ENCODE peak calls at places on chromosomes 5 and 9, in six cellular contexts. One of them, this sample, is unnamed.

GRCh38 chr9:83596899-83597504 is 25.9 kb upstream of the IDNK start:
- DNase-seq in GM12878: no peak
- DNase-seq in HepG2: no peak
- DNase-seq in NT2/D1: peak
- DNase-seq in HCT116: peak
- DNase-seq in K562: peak
- DNase-seq in this sample: no peak

GRCh38 chr5:97297063-97297715 is 114.1 kb upstream of the RIOK2 start:
- DNase-seq in GM12878: peak
- DNase-seq in HepG2: peak
- DNase-seq in NT2/D1: peak
- DNase-seq in HCT116: peak
- DNase-seq in K562: no peak
- DNase-seq in this sample: peak

GRCh38 chr9:121778252-121779225 is 127.1 kb downstream of the DAB2IP start:
- DNase-seq in GM12878: no peak
- DNase-seq in HepG2: no peak
- DNase-seq in NT2/D1: no peak
- DNase-seq in HCT116: no peak
- DNase-seq in K562: no peak
- DNase-seq in this sample: no peak

GRCh38 chr9:21434202-21435014 is 5.8 kb upstream of the IFNA1 start:
- DNase-seq in GM12878: no peak
- DNase-seq in HepG2: peak
- DNase-seq in NT2/D1: peak
- DNase-seq in HCT116: peak
- DNase-seq in K562: no peak
- DNase-seq in this sample: no peak

GRCh38 chr5:5592541-5592940 is 170.1 kb downstream of the ICE1 start:
- DNase-seq in GM12878: no peak
- DNase-seq in HepG2: no peak
- DNase-seq in NT2/D1: no peak
- DNase-seq in HCT116: no peak
- DNase-seq in K562: no peak
- DNase-seq in this sample: no peak

GRCh38 chr9:135260221-135260620 is 172.8 kb downstream of the OLFM1 start:
- DNase-seq in GM12878: no peak
- DNase-seq in HepG2: no peak
- DNase-seq in NT2/D1: no peak
- DNase-seq in HCT116: no peak
- DNase-seq in K562: no peak
- DNase-seq in this sample: no peak

GRCh38 chr5:33194914-33195313 is 245.9 kb upstream of the TARS1 start:
- DNase-seq in GM12878: no peak
- DNase-seq in HepG2: no peak
- DNase-seq in NT2/D1: no peak
- DNase-seq in HCT116: no peak
- DNase-seq in K562: no peak
- DNase-seq in this sample: no peak

GRCh38 chr9:90900130-90900529 is 98.5 kb downstream of the SYK start:
- DNase-seq in GM12878: no peak
- DNase-seq in HepG2: no peak
- DNase-seq in NT2/D1: no peak
- DNase-seq in HCT116: no peak
- DNase-seq in K562: no peak
- DNase-seq in this sample: no peak

GRCh38 chr5:57302643-57303042 is 128.8 kb downstream of the GPBP1 start:
- DNase-seq in GM12878: no peak
- DNase-seq in HepG2: no peak
- DNase-seq in NT2/D1: no peak
- DNase-seq in HCT116: no peak
- DNase-seq in K562: no peak
- DNase-seq in this sample: no peak

GRCh38 chr5:35117960-35118359 is 70.2 kb upstream of the AGXT2 start:
- DNase-seq in GM12878: no peak
- DNase-seq in HepG2: no peak
- DNase-seq in NT2/D1: no peak
- DNase-seq in HCT116: no peak
- DNase-seq in K562: no peak
- DNase-seq in this sample: no peak

GRCh38 chr9:89926691-89927220 is 321.9 kb downstream of the GADD45G start:
- DNase-seq in GM12878: no peak
- DNase-seq in HepG2: no peak
- DNase-seq in NT2/D1: no peak
- DNase-seq in HCT116: no peak
- DNase-seq in K562: no peak
- DNase-seq in this sample: no peak

GRCh38 chr9:116066221-116066620 is 87.4 kb upstream of the PAPPA start:
- DNase-seq in GM12878: no peak
- DNase-seq in HepG2: no peak
- DNase-seq in NT2/D1: no peak
- DNase-seq in HCT116: no peak
- DNase-seq in K562: no peak
- DNase-seq in this sample: no peak

GRCh38 chr5:1292139-1292538 is 2.7 kb downstream of the TERT start:
- DNase-seq in GM12878: no peak
- DNase-seq in HepG2: no peak
- DNase-seq in NT2/D1: no peak
- DNase-seq in HCT116: no peak
- DNase-seq in K562: no peak
- DNase-seq in this sample: no peak

GRCh38 chr9:93112864-93113389 is 16.9 kb downstream of the CARD19 start:
- DNase-seq in GM12878: no peak
- DNase-seq in HepG2: no peak
- DNase-seq in NT2/D1: no peak
- DNase-seq in HCT116: no peak
- DNase-seq in K562: no peak
- DNase-seq in this sample: no peak

GRCh38 chr9:27967236-27967635 is 394.0 kb upstream of the C9orf72 start:
- DNase-seq in GM12878: no peak
- DNase-seq in HepG2: no peak
- DNase-seq in NT2/D1: no peak
- DNase-seq in HCT116: no peak
- DNase-seq in K562: no peak
- DNase-seq in this sample: no peak

GRCh38 chr5:32753765-32754164 is 42.6 kb downstream of the NPR3 start:
- DNase-seq in GM12878: no peak
- DNase-seq in HepG2: no peak
- DNase-seq in NT2/D1: no peak
- DNase-seq in HCT116: no peak
- DNase-seq in K562: no peak
- DNase-seq in this sample: no peak

GRCh38 chr5:10733426-10733825 is 27.6 kb downstream of the DAP start:
- DNase-seq in GM12878: no peak
- DNase-seq in HepG2: no peak
- DNase-seq in NT2/D1: no peak
- DNase-seq in HCT116: no peak
- DNase-seq in K562: no peak
- DNase-seq in this sample: no peak

GRCh38 chr5:73907164-73907563 is 281.2 kb downstream of the ARHGEF28 start:
- DNase-seq in GM12878: no peak
- DNase-seq in HepG2: peak
- DNase-seq in NT2/D1: no peak
- DNase-seq in HCT116: no peak
- DNase-seq in K562: no peak
- DNase-seq in this sample: no peak

GRCh38 chr5:126055348-126055729 is 367.9 kb upstream of the GRAMD2B start:
- DNase-seq in GM12878: no peak
- DNase-seq in HepG2: no peak
- DNase-seq in NT2/D1: no peak
- DNase-seq in HCT116: no peak
- DNase-seq in K562: no peak
- DNase-seq in this sample: no peak

GRCh38 chr5:174082286-174082685 is 36.8 kb downstream of the NSG2 start:
- DNase-seq in GM12878: no peak
- DNase-seq in HepG2: no peak
- DNase-seq in NT2/D1: no peak
- DNase-seq in HCT116: no peak
- DNase-seq in K562: no peak
- DNase-seq in this sample: no peak

GRCh38 chr5:161152415-161152814 is 300.4 kb upstream of the ATP10B start:
- DNase-seq in GM12878: no peak
- DNase-seq in HepG2: no peak
- DNase-seq in NT2/D1: no peak
- DNase-seq in HCT116: no peak
- DNase-seq in K562: no peak
- DNase-seq in this sample: no peak

GRCh38 chr5:92421937-92422336 is 1038.8 kb upstream of the ARRDC3 start:
- DNase-seq in GM12878: no peak
- DNase-seq in HepG2: no peak
- DNase-seq in NT2/D1: no peak
- DNase-seq in HCT116: peak
- DNase-seq in K562: no peak
- DNase-seq in this sample: no peak

GRCh38 chr9:125126019-125126746 is 17.1 kb downstream of the SCAI start:
- DNase-seq in GM12878: peak
- DNase-seq in HepG2: no peak
- DNase-seq in NT2/D1: no peak
- DNase-seq in HCT116: no peak
- DNase-seq in K562: no peak
- DNase-seq in this sample: no peak

GRCh38 chr5:102211165-102211564 is 84.9 kb downstream of the SLCO4C1 start:
- DNase-seq in GM12878: no peak
- DNase-seq in HepG2: peak
- DNase-seq in NT2/D1: no peak
- DNase-seq in HCT116: no peak
- DNase-seq in K562: no peak
- DNase-seq in this sample: no peak

GRCh38 chr5:77852514-77853352 is 76.6 kb upstream of the TBCA start:
- DNase-seq in GM12878: peak
- DNase-seq in HepG2: no peak
- DNase-seq in NT2/D1: peak
- DNase-seq in HCT116: no peak
- DNase-seq in K562: no peak
- DNase-seq in this sample: peak

GRCh38 chr9:131656356-131657030 is 83.4 kb downstream of the RAPGEF1 start:
- DNase-seq in GM12878: peak
- DNase-seq in HepG2: no peak
- DNase-seq in NT2/D1: no peak
- DNase-seq in HCT116: no peak
- DNase-seq in K562: no peak
- DNase-seq in this sample: no peak

GRCh38 chr9:131658753-131659129 is 81.1 kb downstream of the RAPGEF1 start:
- DNase-seq in GM12878: no peak
- DNase-seq in HepG2: no peak
- DNase-seq in NT2/D1: no peak
- DNase-seq in HCT116: no peak
- DNase-seq in K562: no peak
- DNase-seq in this sample: no peak

GRCh38 chr9:131657031-131657377 is 82.9 kb downstream of the RAPGEF1 start:
- DNase-seq in GM12878: no peak
- DNase-seq in HepG2: no peak
- DNase-seq in NT2/D1: no peak
- DNase-seq in HCT116: no peak
- DNase-seq in K562: no peak
- DNase-seq in this sample: no peak

GRCh38 chr9:131657456-131657855 is 82.4 kb downstream of the RAPGEF1 start:
- DNase-seq in GM12878: no peak
- DNase-seq in HepG2: no peak
- DNase-seq in NT2/D1: no peak
- DNase-seq in HCT116: no peak
- DNase-seq in K562: no peak
- DNase-seq in this sample: no peak

DNA sequence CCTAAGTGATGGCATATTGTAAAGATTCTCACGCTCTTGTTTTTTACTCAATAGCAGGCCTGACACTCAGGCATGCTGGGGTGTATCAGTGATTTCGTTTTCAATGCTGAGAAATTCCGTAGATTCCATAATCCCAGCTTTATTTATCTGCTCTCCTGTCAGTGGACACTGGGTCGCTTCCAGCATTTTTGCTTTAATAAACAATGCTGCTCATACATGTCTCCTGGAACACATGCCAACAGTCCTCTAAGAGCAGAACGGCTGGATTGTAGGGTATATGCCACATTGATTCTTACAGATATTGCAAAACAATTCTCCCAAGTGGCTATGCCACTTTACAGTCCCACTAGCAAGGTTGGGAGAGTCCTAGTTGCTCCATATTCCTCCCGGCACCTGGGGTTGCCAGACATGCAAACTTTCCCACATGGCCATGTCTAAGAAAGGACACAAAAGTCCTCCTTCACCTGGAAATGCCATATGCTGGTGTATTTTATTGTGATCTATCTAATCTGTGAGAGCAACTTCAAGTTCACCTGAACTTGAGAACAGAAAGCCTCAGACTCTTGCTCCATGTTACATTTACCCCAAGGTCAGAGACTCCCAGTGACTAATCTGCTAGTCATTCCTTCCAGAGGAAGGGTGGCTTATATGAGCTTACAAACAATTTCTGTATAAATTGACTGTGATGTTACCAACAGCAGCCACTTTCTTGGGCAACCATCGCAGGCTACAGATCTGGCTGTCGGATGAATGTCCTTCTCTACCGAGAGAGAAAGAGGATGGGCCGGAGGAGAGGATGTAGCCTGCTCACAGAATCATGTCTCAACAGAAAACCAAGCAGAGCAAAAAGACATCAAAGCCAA is 81.8 kb downstream of the RAPGEF1 start:
- DNase-seq in GM12878: no peak
- DNase-seq in HepG2: peak
- DNase-seq in NT2/D1: no peak
- DNase-seq in HCT116: peak
- DNase-seq in K562: no peak
- DNase-seq in this sample: no peak
- TF ChIP-seq ZNF274 in GM12878: no peak
- TF ChIP-seq ZNF274 in HepG2: no peak
- TF ChIP-seq ZNF274 in NT2/D1: no peak
- TF ChIP-seq ZNF274 in HCT116: no peak
- TF ChIP-seq ZNF274 in K562: no peak
- TF ChIP-seq ZNF274 in this sample: no peak

GRCh38 chr5:112154940-112155686 is 264.0 kb downstream of the EPB41L4A start:
- DNase-seq in GM12878: no peak
- DNase-seq in HepG2: no peak
- DNase-seq in NT2/D1: no peak
- DNase-seq in HCT116: no peak
- DNase-seq in K562: no peak
- DNase-seq in this sample: no peak
- TF ChIP-seq ZNF274 in GM12878: no peak
- TF ChIP-seq ZNF274 in HepG2: no peak
- TF ChIP-seq ZNF274 in NT2/D1: no peak
- TF ChIP-seq ZNF274 in HCT116: no peak
- TF ChIP-seq ZNF274 in K562: no peak
- TF ChIP-seq ZNF274 in this sample: no peak

GRCh38 chr9:97594414-97594921 is 38.7 kb downstream of the TSTD2 start:
- DNase-seq in GM12878: no peak
- DNase-seq in HepG2: no peak
- DNase-seq in NT2/D1: no peak
- DNase-seq in HCT116: no peak
- DNase-seq in K562: no peak
- DNase-seq in this sample: no peak
- TF ChIP-seq ZNF274 in GM12878: no peak
- TF ChIP-seq ZNF274 in HepG2: no peak
- TF ChIP-seq ZNF274 in NT2/D1: no peak
- TF ChIP-seq ZNF274 in HCT116: no peak
- TF ChIP-seq ZNF274 in K562: no peak
- TF ChIP-seq ZNF274 in this sample: no peak

DNA sequence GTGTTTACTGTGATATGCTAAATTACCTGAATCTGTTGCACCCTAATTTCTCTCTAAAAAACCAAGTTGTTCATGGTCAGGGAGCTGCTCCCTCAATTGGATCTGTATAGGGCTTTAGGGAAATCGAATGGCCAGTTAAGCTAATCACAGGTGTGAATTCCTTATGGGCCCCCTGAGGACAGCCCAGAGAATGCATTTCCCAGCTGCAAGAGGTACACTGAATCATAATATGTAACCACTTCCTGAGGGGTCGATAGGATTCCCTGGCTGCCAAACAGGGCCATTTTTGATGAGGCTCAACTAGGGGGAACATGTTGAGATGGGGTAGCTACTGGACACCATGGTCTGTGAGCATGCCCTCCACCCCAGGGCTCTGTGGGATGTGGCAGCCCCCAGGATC is 478.6 kb downstream of the CCDC171 start:
- DNase-seq in GM12878: no peak
- DNase-seq in HepG2: no peak
- DNase-seq in NT2/D1: no peak
- DNase-seq in HCT116: no peak
- DNase-seq in K562: no peak
- DNase-seq in this sample: no peak
- TF ChIP-seq ZNF274 in GM12878: no peak
- TF ChIP-seq ZNF274 in HepG2: no peak
- TF ChIP-seq ZNF274 in NT2/D1: no peak
- TF ChIP-seq ZNF274 in HCT116: no peak
- TF ChIP-seq ZNF274 in K562: no peak
- TF ChIP-seq ZNF274 in this sample: no peak